ENCODE peak calls at places on chromosome 9, in ten cellular contexts. One of them, this sample, is unnamed.

GRCh38 chr9:38008168-38009034 is 60.6 kb downstream of the SHB start:
- DNase-seq in A549: peak; percentile 91
- DNase-seq in epithelial cell of esophagus: peak; percentile 97
- DNase-seq in adrenal gland: peak; percentile 32
- DNase-seq in fibroblast of lung: peak; percentile 74
- DNase-seq in ovary: no peak
- DNase-seq in skeletal muscle cell: no peak
- DNase-seq in astrocyte of the spinal cord: peak; percentile 93
- DNase-seq in hepatocyte: peak; percentile 85
- DNase-seq in left lung: peak; percentile 87
- DNase-seq in this sample: peak; percentile 56

GRCh38 chr9:120152295-120152694 is 427.7 kb downstream of the CDK5RAP2 start:
- DNase-seq in hepatocyte: no peak
- DNase-seq in left lung: no peak
- DNase-seq in fibroblast of lung: no peak
- DNase-seq in astrocyte of the spinal cord: no peak
- DNase-seq in adrenal gland: no peak
- DNase-seq in A549: no peak
- DNase-seq in epithelial cell of esophagus: no peak
- DNase-seq in skeletal muscle cell: no peak
- DNase-seq in ovary: no peak
- DNase-seq in this sample: no peak

GRCh38 chr9:111839981-111840380 is 45.2 kb upstream of the SHOC1 start:
- DNase-seq in fibroblast of lung: peak; percentile 72
- DNase-seq in hepatocyte: no peak
- DNase-seq in A549: no peak
- DNase-seq in ovary: no peak
- DNase-seq in adrenal gland: no peak
- DNase-seq in astrocyte of the spinal cord: no peak
- DNase-seq in left lung: no peak
- DNase-seq in epithelial cell of esophagus: peak; percentile 68
- DNase-seq in skeletal muscle cell: no peak
- DNase-seq in this sample: no peak

GRCh38 chr9:129305246-129305645 is 127.2 kb upstream of the IER5L start:
- DNase-seq in ovary: no peak
- DNase-seq in skeletal muscle cell: no peak
- DNase-seq in adrenal gland: no peak
- DNase-seq in astrocyte of the spinal cord: no peak
- DNase-seq in A549: no peak
- DNase-seq in hepatocyte: no peak
- DNase-seq in epithelial cell of esophagus: no peak
- DNase-seq in fibroblast of lung: no peak
- DNase-seq in left lung: peak; percentile 19
- DNase-seq in this sample: no peak

GRCh38 chr9:129014124-129014523 is 14.0 kb downstream of the SH3GLB2 start:
- DNase-seq in astrocyte of the spinal cord: no peak
- DNase-seq in fibroblast of lung: no peak
- DNase-seq in A549: no peak
- DNase-seq in skeletal muscle cell: no peak
- DNase-seq in hepatocyte: peak; percentile 3
- DNase-seq in left lung: no peak
- DNase-seq in epithelial cell of esophagus: no peak
- DNase-seq in ovary: no peak
- DNase-seq in adrenal gland: no peak
- DNase-seq in this sample: no peak

GRCh38 chr9:91179237-91180138 is 182.2 kb downstream of the AUH start:
- DNase-seq in skeletal muscle cell: peak; percentile 84
- DNase-seq in epithelial cell of esophagus: peak; percentile 29
- DNase-seq in astrocyte of the spinal cord: peak; percentile 54
- DNase-seq in A549: no peak
- DNase-seq in fibroblast of lung: peak; percentile 66
- DNase-seq in hepatocyte: no peak
- DNase-seq in ovary: peak; percentile 8
- DNase-seq in adrenal gland: no peak
- DNase-seq in left lung: no peak
- DNase-seq in this sample: no peak

GRCh38 chr9:22855956-22856355 is 409.3 kb downstream of the DMRTA1 start:
- DNase-seq in astrocyte of the spinal cord: no peak
- DNase-seq in hepatocyte: no peak
- DNase-seq in fibroblast of lung: no peak
- DNase-seq in adrenal gland: no peak
- DNase-seq in left lung: no peak
- DNase-seq in skeletal muscle cell: no peak
- DNase-seq in A549: no peak
- DNase-seq in ovary: no peak
- DNase-seq in epithelial cell of esophagus: no peak
- DNase-seq in this sample: no peak

GRCh38 chr9:120902824-120903608 is 23.6 kb downstream of the TRAF1 start:
- DNase-seq in hepatocyte: no peak
- DNase-seq in adrenal gland: no peak
- DNase-seq in A549: no peak
- DNase-seq in ovary: no peak
- DNase-seq in astrocyte of the spinal cord: no peak
- DNase-seq in fibroblast of lung: no peak
- DNase-seq in epithelial cell of esophagus: no peak
- DNase-seq in skeletal muscle cell: no peak
- DNase-seq in left lung: no peak
- DNase-seq in this sample: no peak

GRCh38 chr9:3525836-3526165 is at the start of gene RFX3:
- DNase-seq in adrenal gland: peak; percentile 94
- DNase-seq in epithelial cell of esophagus: peak; percentile 96
- DNase-seq in skeletal muscle cell: peak; percentile 92
- DNase-seq in left lung: peak; percentile 93
- DNase-seq in fibroblast of lung: peak; percentile 97
- DNase-seq in ovary: peak; percentile 92
- DNase-seq in A549: peak; percentile 69
- DNase-seq in hepatocyte: peak; percentile 96
- DNase-seq in astrocyte of the spinal cord: peak; percentile 97
- DNase-seq in this sample: peak; percentile 88

GRCh38 chr9:27548055-27548741 is 18.6 kb upstream of the MOB3B start:
- DNase-seq in adrenal gland: no peak
- DNase-seq in fibroblast of lung: peak; percentile 74
- DNase-seq in astrocyte of the spinal cord: peak; percentile 58
- DNase-seq in A549: no peak
- DNase-seq in skeletal muscle cell: no peak
- DNase-seq in epithelial cell of esophagus: peak; percentile 49
- DNase-seq in left lung: no peak
- DNase-seq in ovary: no peak
- DNase-seq in hepatocyte: peak; percentile 69
- DNase-seq in this sample: no peak

GRCh38 chr9:15485836-15486678 is 24.7 kb downstream of the PSIP1 start:
- DNase-seq in fibroblast of lung: peak; percentile 45
- DNase-seq in hepatocyte: peak; percentile 29
- DNase-seq in adrenal gland: no peak
- DNase-seq in skeletal muscle cell: no peak
- DNase-seq in epithelial cell of esophagus: peak; percentile 24
- DNase-seq in A549: peak; percentile 23
- DNase-seq in ovary: no peak
- DNase-seq in left lung: no peak
- DNase-seq in astrocyte of the spinal cord: peak; percentile 36
- DNase-seq in this sample: no peak

GRCh38 chr9:137303031-137303892 is 1.2 kb upstream of the NRARP start:
- DNase-seq in A549: no peak
- DNase-seq in hepatocyte: peak; percentile 50
- DNase-seq in left lung: no peak
- DNase-seq in adrenal gland: no peak
- DNase-seq in skeletal muscle cell: no peak
- DNase-seq in ovary: peak; percentile 40
- DNase-seq in fibroblast of lung: no peak
- DNase-seq in astrocyte of the spinal cord: no peak
- DNase-seq in epithelial cell of esophagus: peak; percentile 78
- DNase-seq in this sample: no peak

GRCh38 chr9:89109666-89110065 is 69.0 kb downstream of the SHC3 start:
- DNase-seq in adrenal gland: no peak
- DNase-seq in epithelial cell of esophagus: peak; percentile 56
- DNase-seq in left lung: no peak
- DNase-seq in astrocyte of the spinal cord: no peak
- DNase-seq in fibroblast of lung: no peak
- DNase-seq in skeletal muscle cell: no peak
- DNase-seq in hepatocyte: no peak
- DNase-seq in ovary: no peak
- DNase-seq in A549: no peak
- DNase-seq in this sample: no peak

GRCh38 chr9:100206899-100207298 is 107.9 kb downstream of the INVS start:
- DNase-seq in skeletal muscle cell: no peak
- DNase-seq in hepatocyte: no peak
- DNase-seq in ovary: no peak
- DNase-seq in A549: no peak
- DNase-seq in left lung: no peak
- DNase-seq in adrenal gland: no peak
- DNase-seq in astrocyte of the spinal cord: peak; percentile 25
- DNase-seq in fibroblast of lung: no peak
- DNase-seq in epithelial cell of esophagus: peak; percentile 52
- DNase-seq in this sample: no peak

GRCh38 chr9:34500623-34501267 is 22.0 kb downstream of the ENHO start:
- DNase-seq in hepatocyte: peak; percentile 65
- DNase-seq in adrenal gland: peak; percentile 36
- DNase-seq in skeletal muscle cell: no peak
- DNase-seq in left lung: peak; percentile 47
- DNase-seq in A549: peak; percentile 73
- DNase-seq in fibroblast of lung: peak; percentile 27
- DNase-seq in astrocyte of the spinal cord: peak; percentile 19
- DNase-seq in epithelial cell of esophagus: peak; percentile 56
- DNase-seq in ovary: peak; percentile 64
- DNase-seq in this sample: peak; percentile 76

GRCh38 chr9:87359264-87359663 is 138.4 kb upstream of the DAPK1 start:
- DNase-seq in skeletal muscle cell: no peak
- DNase-seq in A549: no peak
- DNase-seq in ovary: no peak
- DNase-seq in astrocyte of the spinal cord: no peak
- DNase-seq in left lung: no peak
- DNase-seq in epithelial cell of esophagus: no peak
- DNase-seq in hepatocyte: no peak
- DNase-seq in fibroblast of lung: no peak
- DNase-seq in adrenal gland: no peak
- DNase-seq in this sample: no peak

GRCh38 chr9:16727452-16728127 is 142.9 kb downstream of the BNC2 start:
- DNase-seq in astrocyte of the spinal cord: peak; percentile 57
- DNase-seq in adrenal gland: no peak
- DNase-seq in left lung: no peak
- DNase-seq in fibroblast of lung: peak; percentile 56
- DNase-seq in A549: no peak
- DNase-seq in skeletal muscle cell: no peak
- DNase-seq in hepatocyte: no peak
- DNase-seq in ovary: no peak
- DNase-seq in epithelial cell of esophagus: no peak
- DNase-seq in this sample: no peak

GRCh38 chr9:107389617-107390071 is 99.9 kb downstream of the KLF4 start:
- DNase-seq in A549: no peak
- DNase-seq in skeletal muscle cell: peak; percentile 67
- DNase-seq in astrocyte of the spinal cord: no peak
- DNase-seq in hepatocyte: peak; percentile 78
- DNase-seq in left lung: peak; percentile 58
- DNase-seq in ovary: no peak
- DNase-seq in adrenal gland: peak; percentile 56
- DNase-seq in epithelial cell of esophagus: peak; percentile 94
- DNase-seq in fibroblast of lung: peak; percentile 27
- DNase-seq in this sample: peak; percentile 90

GRCh38 chr9:126513159-126514036 is 100.3 kb upstream of the LMX1B start:
- DNase-seq in ovary: no peak
- DNase-seq in astrocyte of the spinal cord: no peak
- DNase-seq in epithelial cell of esophagus: peak; percentile 76
- DNase-seq in skeletal muscle cell: no peak
- DNase-seq in fibroblast of lung: no peak
- DNase-seq in adrenal gland: no peak
- DNase-seq in A549: no peak
- DNase-seq in left lung: no peak
- DNase-seq in hepatocyte: no peak
- DNase-seq in this sample: no peak
- H3K4me3 ChIP-seq in ovary: no peak overlapping the region
- H3K4me3 ChIP-seq in astrocyte of the spinal cord: no peak overlapping the region
- H3K4me3 ChIP-seq in epithelial cell of esophagus: no peak overlapping the region
- H3K4me3 ChIP-seq in skeletal muscle cell: no peak overlapping the region
- H3K4me3 ChIP-seq in fibroblast of lung: no peak overlapping the region
- H3K4me3 ChIP-seq in adrenal gland: no peak overlapping the region
- H3K4me3 ChIP-seq in A549: no peak overlapping the region
- H3K4me3 ChIP-seq in left lung: no peak overlapping the region
- H3K4me3 ChIP-seq in hepatocyte: no peak overlapping the region
- H3K4me3 ChIP-seq in this sample: no peak overlapping the region

DNA sequence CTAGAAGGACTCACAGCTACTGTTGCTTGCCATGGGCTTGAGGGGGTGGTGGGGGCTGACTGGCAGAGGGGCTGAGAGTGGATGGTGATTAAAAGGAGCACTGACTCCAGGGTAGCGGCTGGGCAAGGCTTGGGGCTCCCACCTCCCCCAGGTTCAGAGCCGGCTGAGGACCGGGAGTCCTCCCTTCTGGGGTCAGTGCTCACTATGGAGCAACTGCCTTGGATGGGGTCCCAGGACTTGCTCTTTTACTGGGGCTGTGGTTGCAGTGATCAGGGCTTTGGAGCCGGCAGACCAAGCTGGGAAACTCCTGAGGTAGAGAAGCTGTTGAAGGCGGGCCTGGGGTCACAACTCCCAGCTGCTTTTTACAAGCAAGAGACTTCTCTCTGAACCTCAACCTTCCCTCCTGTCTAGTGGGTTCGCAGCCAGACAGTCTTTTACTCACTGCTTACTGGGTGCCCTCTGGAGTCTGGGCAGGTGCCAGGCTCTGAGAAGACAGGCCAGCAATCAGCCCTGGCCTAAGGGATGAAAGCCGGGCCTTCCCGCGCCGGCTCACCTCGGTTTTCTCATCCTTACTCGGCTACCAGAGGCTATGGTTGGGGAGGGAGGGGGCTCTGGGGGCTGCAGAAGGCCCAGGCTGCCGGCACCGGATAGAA is 795 bp upstream of the ASS1 start:
- DNase-seq in fibroblast of lung: peak; percentile 20
- DNase-seq in hepatocyte: no peak
- DNase-seq in adrenal gland: peak; percentile 48
- DNase-seq in A549: no peak
- DNase-seq in ovary: peak; percentile 53
- DNase-seq in left lung: no peak
- DNase-seq in skeletal muscle cell: no peak
- DNase-seq in astrocyte of the spinal cord: no peak
- DNase-seq in epithelial cell of esophagus: no peak
- DNase-seq in this sample: no peak
- H3K4me3 ChIP-seq in fibroblast of lung: no peak overlapping the region
- H3K4me3 ChIP-seq in hepatocyte: no peak overlapping the region
- H3K4me3 ChIP-seq in adrenal gland: no peak overlapping the region
- H3K4me3 ChIP-seq in A549: peak overlapping the region; percentile 77
- H3K4me3 ChIP-seq in ovary: peak overlapping the region; percentile 76
- H3K4me3 ChIP-seq in left lung: no peak overlapping the region
- H3K4me3 ChIP-seq in skeletal muscle cell: no peak overlapping the region
- H3K4me3 ChIP-seq in astrocyte of the spinal cord: no peak overlapping the region
- H3K4me3 ChIP-seq in epithelial cell of esophagus: no peak overlapping the region
- H3K4me3 ChIP-seq in this sample: peak overlapping the region; percentile 74

GRCh38 chr9:85056203-85056572 is 386.7 kb downstream of the NTRK2 start:
- DNase-seq in epithelial cell of esophagus: no peak
- DNase-seq in fibroblast of lung: no peak
- DNase-seq in adrenal gland: no peak
- DNase-seq in ovary: no peak
- DNase-seq in A549: no peak
- DNase-seq in skeletal muscle cell: no peak
- DNase-seq in left lung: no peak
- DNase-seq in hepatocyte: no peak
- DNase-seq in astrocyte of the spinal cord: no peak
- DNase-seq in this sample: no peak
- H3K4me3 ChIP-seq in epithelial cell of esophagus: no peak overlapping the region
- H3K4me3 ChIP-seq in fibroblast of lung: no peak overlapping the region
- H3K4me3 ChIP-seq in adrenal gland: no peak overlapping the region
- H3K4me3 ChIP-seq in ovary: no peak overlapping the region
- H3K4me3 ChIP-seq in A549: no peak overlapping the region
- H3K4me3 ChIP-seq in skeletal muscle cell: no peak overlapping the region
- H3K4me3 ChIP-seq in left lung: no peak overlapping the region
- H3K4me3 ChIP-seq in hepatocyte: no peak overlapping the region
- H3K4me3 ChIP-seq in astrocyte of the spinal cord: no peak overlapping the region
- H3K4me3 ChIP-seq in this sample: no peak overlapping the region

GRCh38 chr9:126607731-126608130 is 6.0 kb upstream of the LMX1B start:
- DNase-seq in astrocyte of the spinal cord: no peak
- DNase-seq in skeletal muscle cell: no peak
- DNase-seq in ovary: no peak
- DNase-seq in left lung: no peak
- DNase-seq in adrenal gland: no peak
- DNase-seq in fibroblast of lung: no peak
- DNase-seq in epithelial cell of esophagus: no peak
- DNase-seq in hepatocyte: no peak
- DNase-seq in A549: no peak
- DNase-seq in this sample: no peak
- H3K4me3 ChIP-seq in astrocyte of the spinal cord: no peak overlapping the region
- H3K4me3 ChIP-seq in skeletal muscle cell: no peak overlapping the region
- H3K4me3 ChIP-seq in ovary: no peak overlapping the region
- H3K4me3 ChIP-seq in left lung: no peak overlapping the region
- H3K4me3 ChIP-seq in adrenal gland: no peak overlapping the region
- H3K4me3 ChIP-seq in fibroblast of lung: no peak overlapping the region
- H3K4me3 ChIP-seq in epithelial cell of esophagus: no peak overlapping the region
- H3K4me3 ChIP-seq in hepatocyte: no peak overlapping the region
- H3K4me3 ChIP-seq in A549: no peak overlapping the region
- H3K4me3 ChIP-seq in this sample: no peak overlapping the region

This sample was measured in Caco-2.